ENCODE peak calls at places on chromosome 13, in ten cellular contexts. B is immature natural killer cell, N is EL, H is aorta, X is C1 segment of cervical spinal cord, G is NCI-H748 treated with DMSO at 0.1 percent for 48 hours, U is mucosa of gallbladder, C is skeletal muscle cell, V is HEK293T, O is cardiac muscle cell. L is an unnamed sample.
A peak's percentile ranks its signal among the peaks of the same experiment; 100 is the strongest.

GRCh38 chr13:99404005-99404755 is 97.0 kb upstream of the GPR183 start:
- DNase-seq in B (no peak), N (no peak), H (no peak), X (no peak), G (no peak), U (no peak), C (no peak), V (no peak), O (peak; percentile 53), L (no peak)

GRCh38 chr13:30864352-30865130 is 41.5 kb upstream of the MEDAG start:
- DNase-seq in B (no peak), N (peak; percentile 88), H (no peak), X (no peak), G (no peak), U (no peak), C (peak; percentile 95), V (no peak), O (no peak), L (peak; percentile 89)

GRCh38 chr13:66520511-66521390 is 709.4 kb downstream of the PCDH9 start:
- DNase-seq in B (no peak), N (no peak), H (no peak), X (no peak), G (no peak), U (no peak), C (no peak), V (no peak), O (no peak), L (no peak)

GRCh38 chr13:91369432-91369831 is 21.9 kb downstream of the MIR17HG start:
- DNase-seq in B (no peak), N (peak; percentile 34), H (no peak), X (no peak), G (no peak), U (no peak), C (no peak), V (no peak), O (no peak), L (no peak)

GRCh38 chr13:29830000-29830399 is 20.4 kb downstream of the UBL3 start:
- DNase-seq in B (no peak), N (no peak), H (no peak), X (no peak), G (no peak), U (no peak), C (no peak), V (no peak), O (no peak), L (no peak)

GRCh38 chr13:24630851-24631341 is 49.3 kb upstream of the ATP12A start:
- DNase-seq in B (peak; percentile 21), N (no peak), H (no peak), X (no peak), G (no peak), U (no peak), C (peak; percentile 31), V (no peak), O (peak; percentile 10), L (no peak)

GRCh38 chr13:110417537-110417908 is 110.4 kb downstream of the COL4A2 start:
- DNase-seq in B (no peak), N (no peak), H (peak; percentile 48), X (no peak), G (no peak), U (no peak), C (no peak), V (no peak), O (peak; percentile 37), L (no peak)

GRCh38 chr13:41457589-41458186 is 338 bp downstream of the RGCC start:
- DNase-seq in B (peak; percentile 53), N (no peak), H (peak; percentile 50), X (no peak), G (no peak), U (no peak), C (no peak), V (peak; percentile 21), O (no peak), L (no peak)

GRCh38 chr13:27708325-27708724 is 84.0 kb upstream of the GSX1 start:
- DNase-seq in B (no peak), N (no peak), H (no peak), X (no peak), G (no peak), U (no peak), C (no peak), V (no peak), O (no peak), L (no peak)

GRCh38 chr13:110027470-110028240 is 241.3 kb upstream of the IRS2 start:
- DNase-seq in B (no peak), N (no peak), H (no peak), X (no peak), G (no peak), U (no peak), C (no peak), V (no peak), O (no peak), L (no peak)

L was measured in BJ.